ENCODE peak calls at places on chromosome 1, in nine cellular contexts. One of them, this sample, is unnamed. For H3K4me1, the result is how much of the 10 kb centered on the place peaks cover.

GRCh38 chr1:161733526-161733925 is 12.2 kb downstream of the FCRLB start:
- DNase-seq in colonic mucosa: no peak
- DNase-seq in IMR-90: peak
- DNase-seq in naive thymus-derived CD4-positive, alpha-beta T cell: no peak
- DNase-seq in ovary: no peak
- DNase-seq in heart left ventricle: no peak
- DNase-seq in tibial artery: no peak
- DNase-seq in breast epithelium: no peak
- DNase-seq in SJSA1: no peak
- DNase-seq in this sample: no peak

GRCh38 chr1:40532844-40533424 is 1.5 kb downstream of the ZNF684 start:
- DNase-seq in ovary: no peak
- DNase-seq in breast epithelium: no peak
- DNase-seq in naive thymus-derived CD4-positive, alpha-beta T cell: no peak
- DNase-seq in colonic mucosa: peak
- DNase-seq in tibial artery: no peak
- DNase-seq in IMR-90: peak
- DNase-seq in SJSA1: no peak
- DNase-seq in heart left ventricle: no peak
- DNase-seq in this sample: no peak

GRCh38 chr1:183711691-183712401 is 58.7 kb upstream of the APOBEC4 start:
- DNase-seq in IMR-90: peak
- DNase-seq in SJSA1: no peak
- DNase-seq in breast epithelium: no peak
- DNase-seq in naive thymus-derived CD4-positive, alpha-beta T cell: no peak
- DNase-seq in colonic mucosa: no peak
- DNase-seq in tibial artery: no peak
- DNase-seq in heart left ventricle: peak
- DNase-seq in ovary: no peak
- DNase-seq in this sample: no peak

GRCh38 chr1:16921391-16922185 is at the start of gene CROCC:
- DNase-seq in SJSA1: no peak
- DNase-seq in colonic mucosa: no peak
- DNase-seq in IMR-90: no peak
- DNase-seq in tibial artery: no peak
- DNase-seq in naive thymus-derived CD4-positive, alpha-beta T cell: no peak
- DNase-seq in ovary: no peak
- DNase-seq in heart left ventricle: no peak
- DNase-seq in breast epithelium: no peak
- DNase-seq in this sample: peak

GRCh38 chr1:8985915-8986813 is 40.1 kb downstream of the SLC2A7 start:
- DNase-seq in colonic mucosa: peak
- DNase-seq in naive thymus-derived CD4-positive, alpha-beta T cell: no peak
- DNase-seq in breast epithelium: peak
- DNase-seq in heart left ventricle: peak
- DNase-seq in SJSA1: peak
- DNase-seq in tibial artery: peak
- DNase-seq in ovary: peak
- DNase-seq in IMR-90: peak
- DNase-seq in this sample: peak

GRCh38 chr1:102174259-102174863 is 177.6 kb upstream of the OLFM3 start:
- DNase-seq in tibial artery: no peak
- DNase-seq in heart left ventricle: no peak
- DNase-seq in IMR-90: no peak
- DNase-seq in naive thymus-derived CD4-positive, alpha-beta T cell: no peak
- DNase-seq in colonic mucosa: peak
- DNase-seq in ovary: no peak
- DNase-seq in SJSA1: no peak
- DNase-seq in breast epithelium: no peak
- DNase-seq in this sample: no peak

GRCh38 chr1:180928272-180929230 is 15.9 kb downstream of the KIAA1614 start:
- DNase-seq in naive thymus-derived CD4-positive, alpha-beta T cell: no peak
- DNase-seq in colonic mucosa: no peak
- DNase-seq in heart left ventricle: no peak
- DNase-seq in SJSA1: no peak
- DNase-seq in IMR-90: no peak
- DNase-seq in ovary: no peak
- DNase-seq in tibial artery: no peak
- DNase-seq in breast epithelium: no peak
- DNase-seq in this sample: no peak

GRCh38 chr1:119632103-119632490 is 16.0 kb downstream of the ZNF697 start:
- DNase-seq in colonic mucosa: no peak
- DNase-seq in SJSA1: no peak
- DNase-seq in heart left ventricle: peak
- DNase-seq in breast epithelium: no peak
- DNase-seq in ovary: no peak
- DNase-seq in tibial artery: no peak
- DNase-seq in IMR-90: no peak
- DNase-seq in naive thymus-derived CD4-positive, alpha-beta T cell: no peak
- DNase-seq in this sample: no peak

GRCh38 chr1:186681136-186681535 is 913 bp upstream of the PTGS2 start:
- DNase-seq in breast epithelium: no peak
- DNase-seq in IMR-90: peak
- DNase-seq in naive thymus-derived CD4-positive, alpha-beta T cell: no peak
- DNase-seq in ovary: no peak
- DNase-seq in tibial artery: no peak
- DNase-seq in heart left ventricle: no peak
- DNase-seq in SJSA1: no peak
- DNase-seq in colonic mucosa: no peak
- DNase-seq in this sample: no peak

GRCh38 chr1:158873141-158873540 is 42.0 kb downstream of the MNDA start:
- DNase-seq in colonic mucosa: no peak
- DNase-seq in tibial artery: no peak
- DNase-seq in SJSA1: no peak
- DNase-seq in IMR-90: no peak
- DNase-seq in naive thymus-derived CD4-positive, alpha-beta T cell: no peak
- DNase-seq in heart left ventricle: no peak
- DNase-seq in breast epithelium: no peak
- DNase-seq in ovary: no peak
- DNase-seq in this sample: no peak
- H3K4me1 ChIP-seq in colonic mucosa: under half
- H3K4me1 ChIP-seq in tibial artery: under half
- H3K4me1 ChIP-seq in SJSA1: under half
- H3K4me1 ChIP-seq in IMR-90: under half
- H3K4me1 ChIP-seq in naive thymus-derived CD4-positive, alpha-beta T cell: under half
- H3K4me1 ChIP-seq in heart left ventricle: under half
- H3K4me1 ChIP-seq in breast epithelium: under half
- H3K4me1 ChIP-seq in ovary: under half
- H3K4me1 ChIP-seq in this sample: under half

GRCh38 chr1:45306319-45306718 is 20.4 kb upstream of the HPDL start:
- DNase-seq in colonic mucosa: no peak
- DNase-seq in breast epithelium: no peak
- DNase-seq in ovary: no peak
- DNase-seq in tibial artery: no peak
- DNase-seq in naive thymus-derived CD4-positive, alpha-beta T cell: no peak
- DNase-seq in SJSA1: peak
- DNase-seq in IMR-90: peak
- DNase-seq in heart left ventricle: no peak
- DNase-seq in this sample: no peak

GRCh38 chr1:45303582-45304310 is 22.9 kb upstream of the HPDL start:
- DNase-seq in IMR-90: peak
- DNase-seq in tibial artery: peak
- DNase-seq in colonic mucosa: peak
- DNase-seq in ovary: peak
- DNase-seq in naive thymus-derived CD4-positive, alpha-beta T cell: peak
- DNase-seq in heart left ventricle: peak
- DNase-seq in SJSA1: peak
- DNase-seq in breast epithelium: peak
- DNase-seq in this sample: peak

GRCh38 chr1:45306905-45307304 is 19.8 kb upstream of the HPDL start:
- DNase-seq in breast epithelium: no peak
- DNase-seq in colonic mucosa: no peak
- DNase-seq in SJSA1: no peak
- DNase-seq in heart left ventricle: no peak
- DNase-seq in tibial artery: no peak
- DNase-seq in ovary: no peak
- DNase-seq in naive thymus-derived CD4-positive, alpha-beta T cell: no peak
- DNase-seq in IMR-90: no peak
- DNase-seq in this sample: no peak

GRCh38 chr1:45304311-45305081 is 22.2 kb upstream of the HPDL start:
- DNase-seq in SJSA1: peak
- DNase-seq in colonic mucosa: peak
- DNase-seq in IMR-90: peak
- DNase-seq in breast epithelium: no peak
- DNase-seq in tibial artery: peak
- DNase-seq in naive thymus-derived CD4-positive, alpha-beta T cell: no peak
- DNase-seq in ovary: peak
- DNase-seq in heart left ventricle: peak
- DNase-seq in this sample: peak

GRCh38 chr1:45305231-45305630 is 21.5 kb upstream of the HPDL start:
- DNase-seq in IMR-90: no peak
- DNase-seq in breast epithelium: no peak
- DNase-seq in ovary: no peak
- DNase-seq in naive thymus-derived CD4-positive, alpha-beta T cell: no peak
- DNase-seq in heart left ventricle: no peak
- DNase-seq in SJSA1: peak
- DNase-seq in tibial artery: peak
- DNase-seq in colonic mucosa: no peak
- DNase-seq in this sample: no peak
- H3K27ac ChIP-seq in IMR-90: no peak
- H3K27ac ChIP-seq in breast epithelium: no peak
- H3K27ac ChIP-seq in ovary: no peak
- H3K27ac ChIP-seq in naive thymus-derived CD4-positive, alpha-beta T cell: peak
- H3K27ac ChIP-seq in heart left ventricle: no peak
- H3K27ac ChIP-seq in SJSA1: no peak
- H3K27ac ChIP-seq in tibial artery: no peak
- H3K27ac ChIP-seq in colonic mucosa: no peak
- H3K27ac ChIP-seq in this sample: no peak

GRCh38 chr1:156494309-156494895 is 6.2 kb downstream of the MEF2D start:
- DNase-seq in tibial artery: no peak
- DNase-seq in breast epithelium: no peak
- DNase-seq in SJSA1: no peak
- DNase-seq in colonic mucosa: no peak
- DNase-seq in heart left ventricle: no peak
- DNase-seq in naive thymus-derived CD4-positive, alpha-beta T cell: no peak
- DNase-seq in IMR-90: no peak
- DNase-seq in ovary: peak
- DNase-seq in this sample: no peak
- H3K4me1 ChIP-seq in tibial artery: half or more
- H3K4me1 ChIP-seq in breast epithelium: under half
- H3K4me1 ChIP-seq in SJSA1: under half
- H3K4me1 ChIP-seq in colonic mucosa: half or more
- H3K4me1 ChIP-seq in heart left ventricle: half or more
- H3K4me1 ChIP-seq in naive thymus-derived CD4-positive, alpha-beta T cell: half or more
- H3K4me1 ChIP-seq in IMR-90: half or more
- H3K4me1 ChIP-seq in ovary: half or more
- H3K4me1 ChIP-seq in this sample: under half

GRCh38 chr1:55289042-55289441 is 73.9 kb upstream of the USP24 start:
- DNase-seq in colonic mucosa: no peak
- DNase-seq in breast epithelium: no peak
- DNase-seq in tibial artery: no peak
- DNase-seq in ovary: no peak
- DNase-seq in SJSA1: no peak
- DNase-seq in heart left ventricle: no peak
- DNase-seq in IMR-90: no peak
- DNase-seq in naive thymus-derived CD4-positive, alpha-beta T cell: no peak
- DNase-seq in this sample: no peak

GRCh38 chr1:55288245-55288644 is 73.1 kb upstream of the USP24 start:
- DNase-seq in breast epithelium: no peak
- DNase-seq in tibial artery: peak
- DNase-seq in colonic mucosa: no peak
- DNase-seq in ovary: no peak
- DNase-seq in IMR-90: no peak
- DNase-seq in heart left ventricle: peak
- DNase-seq in naive thymus-derived CD4-positive, alpha-beta T cell: no peak
- DNase-seq in SJSA1: no peak
- DNase-seq in this sample: no peak

GRCh38 chr1:55285849-55286248 is 70.7 kb upstream of the USP24 start:
- DNase-seq in ovary: no peak
- DNase-seq in heart left ventricle: no peak
- DNase-seq in tibial artery: no peak
- DNase-seq in colonic mucosa: no peak
- DNase-seq in breast epithelium: no peak
- DNase-seq in naive thymus-derived CD4-positive, alpha-beta T cell: no peak
- DNase-seq in SJSA1: no peak
- DNase-seq in IMR-90: no peak
- DNase-seq in this sample: no peak

GRCh38 chr1:55287732-55288131 is 72.6 kb upstream of the USP24 start:
- DNase-seq in tibial artery: no peak
- DNase-seq in SJSA1: no peak
- DNase-seq in IMR-90: no peak
- DNase-seq in heart left ventricle: no peak
- DNase-seq in naive thymus-derived CD4-positive, alpha-beta T cell: no peak
- DNase-seq in breast epithelium: no peak
- DNase-seq in colonic mucosa: no peak
- DNase-seq in ovary: no peak
- DNase-seq in this sample: no peak

GRCh38 chr1:55286851-55287602 is 71.9 kb upstream of the USP24 start:
- DNase-seq in SJSA1: no peak
- DNase-seq in tibial artery: no peak
- DNase-seq in naive thymus-derived CD4-positive, alpha-beta T cell: no peak
- DNase-seq in colonic mucosa: no peak
- DNase-seq in IMR-90: peak
- DNase-seq in heart left ventricle: no peak
- DNase-seq in breast epithelium: no peak
- DNase-seq in ovary: no peak
- DNase-seq in this sample: no peak
- H3K27ac ChIP-seq in SJSA1: no peak
- H3K27ac ChIP-seq in tibial artery: no peak
- H3K27ac ChIP-seq in naive thymus-derived CD4-positive, alpha-beta T cell: no peak
- H3K27ac ChIP-seq in colonic mucosa: no peak
- H3K27ac ChIP-seq in IMR-90: no peak
- H3K27ac ChIP-seq in heart left ventricle: no peak
- H3K27ac ChIP-seq in breast epithelium: peak
- H3K27ac ChIP-seq in ovary: no peak
- H3K27ac ChIP-seq in this sample: no peak